ENCODE peak calls at places on chromosomes 12 and 14, in seven cellular contexts. X is stimulated activated CD4-positive, alpha-beta T cell treated with anti-CD3 and anti-CD28 coated beads, Interleukin-1b, Interleukin-23, amount 100 ng/mL, for 48 hours; Y is T-helper 17 cell; T is fibroblast of lung; E is activated CD4-positive, alpha-beta T cell treated with anti-CD3 and anti-CD28 coated beads for 48 hours; H is mammary epithelial cell; O is substantia nigra. B is an unnamed sample.
A peak's percentile ranks its signal among the peaks of the same experiment; 100 is the strongest.

GRCh38 chr12:69623970-69624369 is 13.3 kb upstream of the LRRC10 start:
- DNase-seq in X (no peak), O (no peak), E (no peak), H (no peak), T (no peak), Y (no peak), B (no peak)

GRCh38 chr12:122130150-122130549 is 43.9 kb downstream of the IL31 start:
- DNase-seq in H (peak; percentile 55), E (no peak), Y (no peak), X (no peak), O (no peak), T (no peak), B (no peak)

GRCh38 chr14:93231129-93231979 is 24.3 kb downstream of the UBR7 start:
- DNase-seq in X (no peak), Y (no peak), T (peak; percentile 49), O (no peak), E (no peak), H (peak; percentile 58), B (peak; percentile 68)

GRCh38 chr14:50387543-50387942 is 9.1 kb downstream of the CDKL1 start:
- DNase-seq in O (no peak), T (no peak), X (no peak), H (no peak), E (no peak), Y (no peak), B (no peak)

GRCh38 chr12:76186507-76186906 is 102.0 kb upstream of the NAP1L1 start:
- DNase-seq in X (no peak), H (no peak), T (no peak), Y (no peak), E (no peak), O (no peak), B (no peak)

GRCh38 chr14:33782923-33783322 is 168.0 kb downstream of the EGLN3 start:
- DNase-seq in X (no peak), E (no peak), T (no peak), O (no peak), Y (no peak), H (no peak), B (peak; percentile 56)

GRCh38 chr14:76467843-76468242 is 91.9 kb downstream of the ESRRB start:
- DNase-seq in Y (no peak), O (no peak), E (no peak), H (no peak), T (no peak), X (no peak), B (no peak)

GRCh38 chr14:100708349-100709217 is 18.1 kb upstream of the DLK1 start:
- DNase-seq in T (peak; percentile 74), Y (no peak), H (no peak), E (no peak), O (no peak), X (no peak), B (no peak)

GRCh38 chr14:56195727-56196126 is 77.5 kb downstream of the PELI2 start:
- DNase-seq in T (peak; percentile 57), E (peak; percentile 45), X (peak; percentile 39), Y (no peak), H (no peak), O (no peak), B (no peak)

GRCh38 chr12:69437073-69437472 is 33.1 kb upstream of the FRS2 start:
- DNase-seq in X (no peak), O (no peak), Y (no peak), E (no peak), H (no peak), T (no peak), B (no peak)

GRCh38 chr12:111102062-111102735 is 181.8 kb upstream of the MYL2 start:
- DNase-seq in O (no peak), X (no peak), Y (no peak), E (no peak), H (peak; percentile 74), T (no peak), B (no peak)

GRCh38 chr12:79983492-79983891 is 48.6 kb upstream of the PPP1R12A start:
- DNase-seq in X (no peak), O (no peak), E (no peak), T (peak; percentile 63), Y (no peak), H (peak; percentile 78), B (peak; percentile 33)

GRCh38 chr12:28961948-28962384 is 187.1 kb upstream of the FAR2 start:
- DNase-seq in O (no peak), X (no peak), H (peak; percentile 46), E (no peak), Y (no peak), T (no peak), B (peak; percentile 14)

GRCh38 chr14:92729632-92730358 is 18.6 kb downstream of the LGMN start:
- DNase-seq in X (peak; percentile 20), Y (no peak), H (peak; percentile 87), E (peak; percentile 57), T (peak; percentile 93), O (no peak), B (no peak)

GRCh38 chr12:12881495-12881894 is 9.9 kb upstream of the GPRC5A start:
- DNase-seq in T (no peak), Y (no peak), H (peak; percentile 86), X (no peak), E (no peak), O (no peak), B (no peak)

GRCh38 chr14:41785696-41786095 is 179.0 kb downstream of the LRFN5 start:
- DNase-seq in O (no peak), H (no peak), E (no peak), Y (no peak), T (no peak), X (no peak), B (peak; percentile 22)

B was measured in A673.